ENCODE peak calls at places on chromosome 9, in six cellular contexts. R, M, D, Y, S and G are unnamed samples.

GRCh38 chr9:84862786-84863185 is 193.3 kb downstream of the NTRK2 start:
- DNase-seq in Y (peak; percentile 70), R (peak; percentile 32), S (no peak), M (no peak), D (no peak), G (no peak)

GRCh38 chr9:120583958-120584369 is 4.0 kb upstream of the CDK5RAP2 start:
- DNase-seq in R (peak; percentile 68), Y (no peak), D (no peak), M (peak; percentile 16), S (peak; percentile 77), G (no peak)

GRCh38 chr9:115126406-115126805 is 8.4 kb upstream of the TNC start:
- DNase-seq in Y (no peak), M (no peak), D (no peak), S (no peak), R (no peak), G (no peak)

GRCh38 chr9:3662671-3663070 is 136.9 kb upstream of the RFX3 start:
- DNase-seq in D (no peak), M (no peak), Y (no peak), R (no peak), S (no peak), G (no peak)

GRCh38 chr9:97060796-97061195 is 21.9 kb upstream of the CTSV start:
- DNase-seq in S (no peak), D (no peak), Y (no peak), R (no peak), M (no peak), G (no peak)

GRCh38 chr9:4344946-4345345 is 45.1 kb upstream of the GLIS3 start:
- DNase-seq in S (no peak), M (no peak), D (no peak), Y (no peak), R (no peak), G (no peak)

GRCh38 chr9:116061546-116062205 is 91.9 kb upstream of the PAPPA start:
- DNase-seq in D (no peak), S (peak; percentile 45), Y (no peak), R (peak; percentile 57), M (no peak), G (no peak)

GRCh38 chr9:86843182-86843581 is 104.1 kb downstream of the GAS1 start:
- DNase-seq in M (no peak), R (no peak), Y (no peak), S (no peak), D (no peak), G (no peak)

GRCh38 chr9:75869236-75869635 is 21.2 kb upstream of the PCSK5 start:
- DNase-seq in S (no peak), D (no peak), R (no peak), Y (no peak), M (no peak), G (no peak)

GRCh38 chr9:89984214-89984613 is 379.4 kb downstream of the GADD45G start:
- DNase-seq in R (no peak), D (no peak), S (no peak), Y (no peak), M (no peak), G (no peak)

GRCh38 chr9:74285075-74285474 is 212.1 kb upstream of the RORB start:
- DNase-seq in R (peak; percentile 13), Y (no peak), S (no peak), M (no peak), D (no peak), G (no peak)

GRCh38 chr9:134418354-134418753 is 92.1 kb downstream of the RXRA start:
- DNase-seq in R (no peak), M (no peak), D (no peak), Y (no peak), S (no peak), G (no peak)

GRCh38 chr9:79382468-79382867 is 189.3 kb upstream of the TLE4 start:
- DNase-seq in D (no peak), R (no peak), M (no peak), Y (no peak), S (no peak), G (no peak)

GRCh38 chr9:112010537-112010936 is 113.9 kb downstream of the UGCG start:
- DNase-seq in D (no peak), S (no peak), M (no peak), R (no peak), Y (no peak), G (no peak)

GRCh38 chr9:94757158-94757557 is 30.7 kb downstream of the AOPEP start:
- DNase-seq in Y (no peak), M (no peak), D (no peak), R (peak; percentile 37), S (no peak), G (no peak)

GRCh38 chr9:134225186-134225585 is 60.8 kb upstream of the RNU6ATAC start:
- DNase-seq in R (no peak), S (no peak), D (peak; percentile 41), Y (no peak), M (no peak), G (peak; percentile 57)

GRCh38 chr9:137778914-137779313 is 98.7 kb upstream of the CACNA1B start:
- DNase-seq in Y (no peak), M (no peak), S (no peak), R (no peak), D (no peak), G (no peak)

GRCh38 chr9:33813712-33814641 is 3.0 kb upstream of the UBE2R2 start:
- DNase-seq in M (peak; percentile 73), Y (no peak), R (peak; percentile 69), S (no peak), D (no peak), G (no peak)

GRCh38 chr9:135908334-135909204 is 1.2 kb upstream of the CAMSAP1 start:
- DNase-seq in R (no peak), D (no peak), M (no peak), Y (peak; percentile 50), S (no peak), G (peak; percentile 71)

GRCh38 chr9:79623799-79624721 is 52.3 kb downstream of the TLE4 start:
- DNase-seq in S (no peak), M (no peak), R (peak; percentile 94), Y (peak; percentile 65), D (peak; percentile 56), G (peak; percentile 63)

GRCh38 chr9:137205126-137206069 is at the start of the genes NDOR1 and TMEM203:
- DNase-seq in S (peak; percentile 69), Y (peak; percentile 93), M (peak; percentile 62), R (peak; percentile 93), D (peak; percentile 97), G (peak; percentile 94)

GRCh38 chr9:130987054-130987453 is 21.9 kb upstream of the LAMC3 start:
- DNase-seq in R (no peak), S (no peak), Y (no peak), D (no peak), M (no peak), G (no peak)

GRCh38 chr9:130984476-130984875 is 24.5 kb upstream of the LAMC3 start:
- DNase-seq in S (no peak), R (no peak), M (no peak), D (no peak), Y (no peak), G (no peak)

GRCh38 chr9:130985029-130985428 is 23.9 kb upstream of the LAMC3 start:
- DNase-seq in S (no peak), D (no peak), M (no peak), Y (no peak), R (no peak), G (no peak)

GRCh38 chr9:130986311-130986940 is 22.5 kb upstream of the LAMC3 start:
- DNase-seq in Y (no peak), S (peak; percentile 81), D (no peak), R (no peak), M (no peak), G (no peak)

DNA sequence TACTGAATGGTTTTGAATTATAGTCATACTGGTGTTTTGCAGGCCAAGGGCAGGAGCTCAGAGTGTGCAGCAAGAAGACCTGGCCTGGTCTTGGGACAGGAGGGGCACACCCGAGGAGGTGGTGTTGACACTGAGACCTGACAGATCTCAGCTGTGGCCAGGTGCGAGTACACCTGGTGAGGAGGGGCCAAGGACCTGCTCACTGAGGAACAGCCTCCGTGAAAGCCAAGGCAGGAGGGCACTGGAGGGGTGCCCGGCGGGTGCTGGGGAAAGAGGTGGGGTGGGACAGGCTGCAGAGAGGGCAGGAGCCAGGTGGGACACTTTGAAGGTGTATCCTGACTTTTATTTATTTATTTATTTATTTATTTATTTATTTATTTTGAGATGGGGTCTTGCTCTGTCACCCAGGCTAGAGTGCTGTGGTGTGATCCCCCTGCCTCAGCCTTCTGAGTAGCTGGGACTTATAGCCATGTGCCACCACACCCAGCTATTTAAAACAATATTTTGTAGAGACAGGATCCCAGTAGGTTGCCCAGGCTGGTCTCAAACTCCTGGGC is 23.3 kb upstream of the LAMC3 start:
- DNase-seq in D (no peak), M (no peak), R (no peak), S (no peak), Y (no peak), G (no peak)
- H3K27me3 ChIP-seq in D (no peaks in the 10 kb centered on the region), M (no peaks in the 10 kb centered on the region), R (no peaks in the 10 kb centered on the region), S (no peaks in the 10 kb centered on the region), Y (peaks cover 55% of the 10 kb centered on the region), G (no peaks in the 10 kb centered on the region)

DNA sequence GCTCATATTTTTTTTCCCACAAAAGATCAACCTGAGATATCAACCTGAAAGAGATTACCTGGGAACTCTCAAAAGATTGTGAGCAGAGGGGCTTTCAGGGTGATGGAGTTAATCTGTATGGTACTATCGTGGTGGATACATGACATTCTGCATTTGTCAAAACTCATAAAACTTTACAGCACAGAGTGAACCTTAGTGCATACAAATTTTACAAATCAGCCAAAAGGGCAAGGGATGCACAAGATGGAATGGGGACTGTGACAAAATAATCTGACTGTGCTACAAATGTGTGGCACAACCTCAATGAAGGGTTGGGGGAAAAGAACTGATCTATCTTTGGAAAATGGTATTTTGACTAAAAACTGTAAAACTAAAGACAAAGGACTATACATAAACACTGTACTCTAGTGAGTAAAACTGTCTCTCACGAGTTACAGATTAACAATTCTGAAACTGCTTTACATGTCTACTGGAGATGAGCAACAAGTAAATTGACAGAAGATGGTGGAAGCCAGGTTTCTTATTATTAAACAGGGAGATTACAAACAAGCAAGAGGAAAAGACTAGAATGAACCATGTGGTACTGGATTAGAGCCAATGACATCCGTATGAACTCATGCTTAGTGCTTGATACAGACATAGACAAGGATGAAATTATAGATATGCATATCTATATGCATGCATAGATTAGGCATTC is 24.8 kb upstream of the RLN1 start:
- DNase-seq in R (no peak), D (no peak), S (no peak), M (no peak), Y (no peak), G (no peak)
- H3K27ac ChIP-seq in R (no peak overlapping the region), D (no peak overlapping the region), S (no peak overlapping the region), M (no peak overlapping the region), Y (no peak overlapping the region), G (no peak overlapping the region)

GRCh38 chr9:99911600-99911999 is 5.1 kb downstream of the STX17 start:
- DNase-seq in D (no peak), S (no peak), M (no peak), Y (no peak), R (no peak), G (no peak)
- H3K27me3 ChIP-seq in D (no peaks in the 10 kb centered on the region), S (no peaks in the 10 kb centered on the region), M (no peaks in the 10 kb centered on the region), Y (no peaks in the 10 kb centered on the region), R (no peaks in the 10 kb centered on the region), G (no peaks in the 10 kb centered on the region)

DNA sequence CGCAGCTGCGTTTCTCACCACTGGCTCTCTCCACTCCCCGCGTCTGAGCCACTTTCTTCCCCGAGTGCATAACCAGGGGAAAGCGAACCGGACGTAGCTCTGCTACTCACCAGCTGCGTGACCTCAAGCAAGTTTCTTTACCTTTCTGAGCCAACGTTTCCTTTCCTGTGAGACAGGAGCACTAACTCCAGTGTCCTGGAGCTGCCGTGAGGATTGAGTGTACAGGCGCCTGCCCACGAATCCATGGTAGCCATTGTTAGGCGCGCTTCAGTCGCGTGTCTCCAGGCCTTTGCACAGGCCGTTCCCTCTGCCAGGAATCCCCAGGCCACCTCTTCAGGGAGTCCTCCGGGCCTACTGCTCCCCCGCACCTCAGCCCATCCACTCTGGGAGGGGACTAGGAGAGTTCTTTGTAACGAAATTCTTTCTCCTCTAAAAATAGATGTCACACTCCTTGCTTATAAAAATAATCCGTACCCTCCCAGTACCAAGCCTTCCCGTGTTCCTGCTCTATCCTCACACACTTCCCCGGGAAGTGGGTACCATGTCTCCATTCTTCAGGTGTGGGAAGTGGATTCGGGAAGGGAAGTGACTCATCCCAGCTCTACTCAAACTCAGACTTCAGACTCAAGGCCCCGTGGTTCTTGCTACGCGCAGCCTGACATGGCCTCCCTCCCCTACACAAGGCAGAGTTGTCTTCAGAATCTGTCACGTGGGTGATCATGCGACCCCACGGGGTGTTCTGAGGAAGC is 16.2 kb upstream of the CRB2 start:
- DNase-seq in M (no peak), R (peak; percentile 52), D (no peak), Y (no peak), S (no peak), G (no peak)
- H3K27ac ChIP-seq in M (no peak overlapping the region), R (peak overlapping the region; percentile 69), D (peak overlapping the region; percentile 87), Y (no peak overlapping the region), S (no peak overlapping the region), G (no peak overlapping the region)